ENCODE peak calls at places on chromosomes 11 and 22, in eight cellular contexts. One of them, this sample, is unnamed.

GRCh38 chr11:78228467-78228866 is 39.7 kb downstream of the USP35 start:
- DNase-seq in stimulated activated CD4-positive, alpha-beta T cell treated with anti-CD3 and anti-CD28 coated beads, Interleukin-1b, Interleukin-23, amount 100 ng/mL, for 24 hours: no peak
- DNase-seq in HT-29: peak; percentile 86
- DNase-seq in ovary: no peak
- DNase-seq in Karpas-422: peak; percentile 85
- DNase-seq in AG09309: no peak
- DNase-seq in LoVo: peak; percentile 59
- DNase-seq in SHP77 treated with DMSO at 0.1 percent for 48 hours: peak; percentile 46
- DNase-seq in this sample: no peak

GRCh38 chr11:80024119-80024518 is 583.3 kb upstream of the TENM4 start:
- DNase-seq in stimulated activated CD4-positive, alpha-beta T cell treated with anti-CD3 and anti-CD28 coated beads, Interleukin-1b, Interleukin-23, amount 100 ng/mL, for 24 hours: no peak
- DNase-seq in HT-29: no peak
- DNase-seq in ovary: no peak
- DNase-seq in Karpas-422: no peak
- DNase-seq in AG09309: no peak
- DNase-seq in LoVo: no peak
- DNase-seq in SHP77 treated with DMSO at 0.1 percent for 48 hours: no peak
- DNase-seq in this sample: no peak

GRCh38 chr11:114478768-114479167 is 39.5 kb downstream of the REXO2 start:
- DNase-seq in stimulated activated CD4-positive, alpha-beta T cell treated with anti-CD3 and anti-CD28 coated beads, Interleukin-1b, Interleukin-23, amount 100 ng/mL, for 24 hours: no peak
- DNase-seq in HT-29: peak; percentile 28
- DNase-seq in ovary: no peak
- DNase-seq in Karpas-422: no peak
- DNase-seq in AG09309: no peak
- DNase-seq in LoVo: no peak
- DNase-seq in SHP77 treated with DMSO at 0.1 percent for 48 hours: no peak
- DNase-seq in this sample: no peak

GRCh38 chr11:123103326-123103980 is 41.5 kb upstream of the HSPA8 start:
- DNase-seq in stimulated activated CD4-positive, alpha-beta T cell treated with anti-CD3 and anti-CD28 coated beads, Interleukin-1b, Interleukin-23, amount 100 ng/mL, for 24 hours: no peak
- DNase-seq in HT-29: peak; percentile 77
- DNase-seq in ovary: peak; percentile 60
- DNase-seq in Karpas-422: peak; percentile 63
- DNase-seq in AG09309: peak; percentile 24
- DNase-seq in LoVo: peak; percentile 22
- DNase-seq in SHP77 treated with DMSO at 0.1 percent for 48 hours: peak; percentile 44
- DNase-seq in this sample: no peak

GRCh38 chr11:84419576-84419975 is 1133.4 kb upstream of the CCDC90B start:
- DNase-seq in stimulated activated CD4-positive, alpha-beta T cell treated with anti-CD3 and anti-CD28 coated beads, Interleukin-1b, Interleukin-23, amount 100 ng/mL, for 24 hours: no peak
- DNase-seq in HT-29: no peak
- DNase-seq in ovary: no peak
- DNase-seq in Karpas-422: no peak
- DNase-seq in AG09309: no peak
- DNase-seq in LoVo: no peak
- DNase-seq in SHP77 treated with DMSO at 0.1 percent for 48 hours: no peak
- DNase-seq in this sample: no peak

GRCh38 chr11:83033972-83034672 is 37.6 kb downstream of the RAB30 start:
- DNase-seq in stimulated activated CD4-positive, alpha-beta T cell treated with anti-CD3 and anti-CD28 coated beads, Interleukin-1b, Interleukin-23, amount 100 ng/mL, for 24 hours: no peak
- DNase-seq in HT-29: no peak
- DNase-seq in ovary: peak; percentile 56
- DNase-seq in Karpas-422: no peak
- DNase-seq in AG09309: peak; percentile 87
- DNase-seq in LoVo: peak; percentile 83
- DNase-seq in SHP77 treated with DMSO at 0.1 percent for 48 hours: no peak
- DNase-seq in this sample: no peak

GRCh38 chr11:44065851-44066731 is at the start of gene ACCS:
- DNase-seq in stimulated activated CD4-positive, alpha-beta T cell treated with anti-CD3 and anti-CD28 coated beads, Interleukin-1b, Interleukin-23, amount 100 ng/mL, for 24 hours: peak; percentile 55
- DNase-seq in HT-29: peak; percentile 93
- DNase-seq in ovary: peak; percentile 95
- DNase-seq in Karpas-422: peak; percentile 98
- DNase-seq in AG09309: peak; percentile 71
- DNase-seq in LoVo: peak; percentile 92
- DNase-seq in SHP77 treated with DMSO at 0.1 percent for 48 hours: no peak
- DNase-seq in this sample: peak; percentile 71

GRCh38 chr22:33861216-33861875 is 58.9 kb downstream of the LARGE1 start:
- DNase-seq in stimulated activated CD4-positive, alpha-beta T cell treated with anti-CD3 and anti-CD28 coated beads, Interleukin-1b, Interleukin-23, amount 100 ng/mL, for 24 hours: no peak
- DNase-seq in HT-29: no peak
- DNase-seq in ovary: no peak
- DNase-seq in Karpas-422: no peak
- DNase-seq in AG09309: no peak
- DNase-seq in LoVo: no peak
- DNase-seq in SHP77 treated with DMSO at 0.1 percent for 48 hours: no peak
- DNase-seq in this sample: no peak

GRCh38 chr22:41565403-41566054 is 4.7 kb downstream of the CSDC2 start:
- DNase-seq in stimulated activated CD4-positive, alpha-beta T cell treated with anti-CD3 and anti-CD28 coated beads, Interleukin-1b, Interleukin-23, amount 100 ng/mL, for 24 hours: no peak
- DNase-seq in HT-29: peak; percentile 32
- DNase-seq in ovary: peak; percentile 80
- DNase-seq in Karpas-422: peak; percentile 56
- DNase-seq in AG09309: no peak
- DNase-seq in LoVo: peak; percentile 34
- DNase-seq in SHP77 treated with DMSO at 0.1 percent for 48 hours: no peak
- DNase-seq in this sample: peak; percentile 23

GRCh38 chr11:36345084-36345511 is 49.0 kb downstream of the PRR5L start:
- DNase-seq in stimulated activated CD4-positive, alpha-beta T cell treated with anti-CD3 and anti-CD28 coated beads, Interleukin-1b, Interleukin-23, amount 100 ng/mL, for 24 hours: no peak
- DNase-seq in HT-29: peak; percentile 32
- DNase-seq in ovary: no peak
- DNase-seq in Karpas-422: no peak
- DNase-seq in AG09309: no peak
- DNase-seq in LoVo: no peak
- DNase-seq in SHP77 treated with DMSO at 0.1 percent for 48 hours: no peak
- DNase-seq in this sample: no peak

GRCh38 chr22:24894220-24894975 is 52.1 kb downstream of the LHFPL7 start:
- DNase-seq in stimulated activated CD4-positive, alpha-beta T cell treated with anti-CD3 and anti-CD28 coated beads, Interleukin-1b, Interleukin-23, amount 100 ng/mL, for 24 hours: no peak
- DNase-seq in HT-29: peak; percentile 84
- DNase-seq in ovary: peak; percentile 83
- DNase-seq in Karpas-422: no peak
- DNase-seq in AG09309: peak; percentile 10
- DNase-seq in LoVo: peak; percentile 92
- DNase-seq in SHP77 treated with DMSO at 0.1 percent for 48 hours: peak; percentile 96
- DNase-seq in this sample: no peak

GRCh38 chr11:120023120-120023519 is 114.8 kb downstream of the TRIM29 start:
- DNase-seq in stimulated activated CD4-positive, alpha-beta T cell treated with anti-CD3 and anti-CD28 coated beads, Interleukin-1b, Interleukin-23, amount 100 ng/mL, for 24 hours: no peak
- DNase-seq in HT-29: no peak
- DNase-seq in ovary: no peak
- DNase-seq in Karpas-422: no peak
- DNase-seq in AG09309: no peak
- DNase-seq in LoVo: no peak
- DNase-seq in SHP77 treated with DMSO at 0.1 percent for 48 hours: no peak
- DNase-seq in this sample: no peak

GRCh38 chr22:43985532-43985931 is 30.3 kb downstream of the SAMM50 start:
- DNase-seq in stimulated activated CD4-positive, alpha-beta T cell treated with anti-CD3 and anti-CD28 coated beads, Interleukin-1b, Interleukin-23, amount 100 ng/mL, for 24 hours: no peak
- DNase-seq in HT-29: no peak
- DNase-seq in ovary: peak; percentile 70
- DNase-seq in Karpas-422: no peak
- DNase-seq in AG09309: no peak
- DNase-seq in LoVo: no peak
- DNase-seq in SHP77 treated with DMSO at 0.1 percent for 48 hours: no peak
- DNase-seq in this sample: no peak

GRCh38 chr22:27136596-27136995 is 479.2 kb downstream of the MIAT start:
- DNase-seq in stimulated activated CD4-positive, alpha-beta T cell treated with anti-CD3 and anti-CD28 coated beads, Interleukin-1b, Interleukin-23, amount 100 ng/mL, for 24 hours: no peak
- DNase-seq in HT-29: no peak
- DNase-seq in ovary: no peak
- DNase-seq in Karpas-422: no peak
- DNase-seq in AG09309: no peak
- DNase-seq in LoVo: no peak
- DNase-seq in SHP77 treated with DMSO at 0.1 percent for 48 hours: no peak
- DNase-seq in this sample: no peak

GRCh38 chr11:101862410-101863233 is 52.2 kb upstream of the CEP126 start:
- DNase-seq in stimulated activated CD4-positive, alpha-beta T cell treated with anti-CD3 and anti-CD28 coated beads, Interleukin-1b, Interleukin-23, amount 100 ng/mL, for 24 hours: no peak
- DNase-seq in HT-29: peak; percentile 70
- DNase-seq in ovary: peak; percentile 12
- DNase-seq in Karpas-422: peak; percentile 72
- DNase-seq in AG09309: peak; percentile 77
- DNase-seq in LoVo: no peak
- DNase-seq in SHP77 treated with DMSO at 0.1 percent for 48 hours: no peak
- DNase-seq in this sample: no peak

GRCh38 chr11:90252053-90252452 is 29.2 kb upstream of the CHORDC1 start:
- DNase-seq in stimulated activated CD4-positive, alpha-beta T cell treated with anti-CD3 and anti-CD28 coated beads, Interleukin-1b, Interleukin-23, amount 100 ng/mL, for 24 hours: no peak
- DNase-seq in HT-29: no peak
- DNase-seq in ovary: no peak
- DNase-seq in Karpas-422: no peak
- DNase-seq in AG09309: no peak
- DNase-seq in LoVo: no peak
- DNase-seq in SHP77 treated with DMSO at 0.1 percent for 48 hours: no peak
- DNase-seq in this sample: no peak

GRCh38 chr22:19930537-19931486 is 10.8 kb upstream of the COMT start:
- DNase-seq in stimulated activated CD4-positive, alpha-beta T cell treated with anti-CD3 and anti-CD28 coated beads, Interleukin-1b, Interleukin-23, amount 100 ng/mL, for 24 hours: no peak
- DNase-seq in HT-29: no peak
- DNase-seq in ovary: no peak
- DNase-seq in Karpas-422: no peak
- DNase-seq in AG09309: no peak
- DNase-seq in LoVo: no peak
- DNase-seq in SHP77 treated with DMSO at 0.1 percent for 48 hours: no peak
- DNase-seq in this sample: no peak

GRCh38 chr11:65128182-65129145 is 5.9 kb downstream of the SYVN1 start:
- DNase-seq in stimulated activated CD4-positive, alpha-beta T cell treated with anti-CD3 and anti-CD28 coated beads, Interleukin-1b, Interleukin-23, amount 100 ng/mL, for 24 hours: no peak
- DNase-seq in HT-29: no peak
- DNase-seq in ovary: no peak
- DNase-seq in Karpas-422: peak; percentile 57
- DNase-seq in AG09309: no peak
- DNase-seq in LoVo: no peak
- DNase-seq in SHP77 treated with DMSO at 0.1 percent for 48 hours: no peak
- DNase-seq in this sample: no peak

GRCh38 chr11:71418643-71419042 is 29.6 kb downstream of the DHCR7 start:
- DNase-seq in stimulated activated CD4-positive, alpha-beta T cell treated with anti-CD3 and anti-CD28 coated beads, Interleukin-1b, Interleukin-23, amount 100 ng/mL, for 24 hours: no peak
- DNase-seq in HT-29: no peak
- DNase-seq in ovary: no peak
- DNase-seq in Karpas-422: no peak
- DNase-seq in AG09309: no peak
- DNase-seq in LoVo: no peak
- DNase-seq in SHP77 treated with DMSO at 0.1 percent for 48 hours: no peak
- DNase-seq in this sample: no peak

GRCh38 chr11:102117472-102118113 is 7.3 kb downstream of the YAP1 start:
- DNase-seq in stimulated activated CD4-positive, alpha-beta T cell treated with anti-CD3 and anti-CD28 coated beads, Interleukin-1b, Interleukin-23, amount 100 ng/mL, for 24 hours: no peak
- DNase-seq in HT-29: no peak
- DNase-seq in ovary: no peak
- DNase-seq in Karpas-422: no peak
- DNase-seq in AG09309: no peak
- DNase-seq in LoVo: no peak
- DNase-seq in SHP77 treated with DMSO at 0.1 percent for 48 hours: no peak
- DNase-seq in this sample: no peak

GRCh38 chr22:30324008-30324730 is 2.6 kb downstream of the TBC1D10A start:
- DNase-seq in stimulated activated CD4-positive, alpha-beta T cell treated with anti-CD3 and anti-CD28 coated beads, Interleukin-1b, Interleukin-23, amount 100 ng/mL, for 24 hours: no peak
- DNase-seq in HT-29: no peak
- DNase-seq in ovary: no peak
- DNase-seq in Karpas-422: no peak
- DNase-seq in AG09309: no peak
- DNase-seq in LoVo: no peak
- DNase-seq in SHP77 treated with DMSO at 0.1 percent for 48 hours: no peak
- DNase-seq in this sample: no peak

GRCh38 chr11:115572551-115572950 is 68.3 kb upstream of the CADM1 start:
- DNase-seq in stimulated activated CD4-positive, alpha-beta T cell treated with anti-CD3 and anti-CD28 coated beads, Interleukin-1b, Interleukin-23, amount 100 ng/mL, for 24 hours: no peak
- DNase-seq in HT-29: no peak
- DNase-seq in ovary: no peak
- DNase-seq in Karpas-422: no peak
- DNase-seq in AG09309: no peak
- DNase-seq in LoVo: no peak
- DNase-seq in SHP77 treated with DMSO at 0.1 percent for 48 hours: no peak
- DNase-seq in this sample: no peak

GRCh38 chr11:69637956-69638871 is 2.7 kb upstream of the CCND1 start:
- DNase-seq in stimulated activated CD4-positive, alpha-beta T cell treated with anti-CD3 and anti-CD28 coated beads, Interleukin-1b, Interleukin-23, amount 100 ng/mL, for 24 hours: no peak
- DNase-seq in HT-29: peak; percentile 89
- DNase-seq in ovary: no peak
- DNase-seq in Karpas-422: no peak
- DNase-seq in AG09309: no peak
- DNase-seq in LoVo: peak; percentile 83
- DNase-seq in SHP77 treated with DMSO at 0.1 percent for 48 hours: no peak
- DNase-seq in this sample: no peak

GRCh38 chr22:29154364-29155048 is 51.2 kb upstream of the EMID1 start:
- DNase-seq in stimulated activated CD4-positive, alpha-beta T cell treated with anti-CD3 and anti-CD28 coated beads, Interleukin-1b, Interleukin-23, amount 100 ng/mL, for 24 hours: peak; percentile 20
- DNase-seq in HT-29: peak; percentile 77
- DNase-seq in ovary: peak; percentile 68
- DNase-seq in Karpas-422: peak; percentile 83
- DNase-seq in AG09309: no peak
- DNase-seq in LoVo: peak; percentile 52
- DNase-seq in SHP77 treated with DMSO at 0.1 percent for 48 hours: peak; percentile 32
- DNase-seq in this sample: peak; percentile 44

This sample was measured in NK-92 treated with Interleukin-12 subunit alpha and Interleukin-12 subunit beta, amount 100 ng/mL, for 24 hours.